ENCODE peak calls at places on chromosomes 11 and 22, in six cellular contexts. A is prostate gland; W is A549; V is effector memory CD4-positive, alpha-beta T cell; R is ovary; C is neural progenitor cell. I is an unnamed sample.

GRCh38 chr11:1382831-1383607 is 6.7 kb upstream of the BRSK2 start:
- DNase-seq in W (peak; percentile 90), V (peak; percentile 71), A (peak; percentile 69), C (peak; percentile 81), R (peak; percentile 79), I (peak; percentile 89)

GRCh38 chr22:48719978-48720661 is 1107.6 kb downstream of the BRD1 start:
- DNase-seq in A (no peak), C (peak; percentile 31), R (no peak), W (peak; percentile 10), V (no peak), I (no peak)

GRCh38 chr22:31036671-31037550 is 44.2 kb upstream of the SMTN start:
- DNase-seq in R (peak; percentile 31), V (no peak), C (no peak), W (no peak), A (no peak), I (no peak)

GRCh38 chr22:21446128-21446826 is 20.9 kb upstream of the TMEM191C start:
- DNase-seq in C (peak; percentile 1), A (peak; percentile 3), V (no peak), W (no peak), R (no peak), I (peak; percentile 13)

GRCh38 chr11:123197711-123198110 is 2.7 kb upstream of the CLMP start:
- DNase-seq in W (no peak), A (no peak), C (no peak), V (no peak), R (no peak), I (no peak)

GRCh38 chr11:27108809-27109208 is 68.2 kb downstream of the BBOX1 start:
- DNase-seq in A (no peak), V (no peak), W (no peak), R (no peak), C (no peak), I (no peak)

GRCh38 chr11:78080818-78081495 is 1.3 kb upstream of the NDUFC2 start:
- DNase-seq in V (no peak), R (no peak), C (no peak), W (no peak), A (no peak), I (no peak)

GRCh38 chr11:27239305-27239942 is 123.6 kb downstream of the CCDC34 start:
- DNase-seq in V (no peak), C (no peak), R (no peak), A (no peak), W (no peak), I (no peak)

GRCh38 chr11:65524010-65524746 is 705 bp upstream of the SCYL1 start:
- DNase-seq in W (no peak), R (peak; percentile 74), C (no peak), V (no peak), A (no peak), I (peak; percentile 71)

GRCh38 chr22:48827228-48827810 is 1000.4 kb downstream of the BRD1 start:
- DNase-seq in R (no peak), W (no peak), V (no peak), A (no peak), C (no peak), I (no peak)

GRCh38 chr22:19429950-19430889 is 1.3 kb downstream of the HIRA start:
- DNase-seq in A (no peak), W (no peak), V (peak; percentile 26), C (peak; percentile 27), R (no peak), I (peak; percentile 25)

GRCh38 chr11:130155106-130155505 is 4.5 kb upstream of the ST14 start:
- DNase-seq in A (no peak), W (no peak), V (no peak), R (no peak), C (no peak), I (no peak)

GRCh38 chr11:68031136-68031459 is 617 bp downstream of the NDUFS8 start:
- DNase-seq in A (no peak), V (no peak), W (no peak), C (no peak), R (no peak), I (no peak)

GRCh38 chr11:5679811-5680210 is 5.1 kb downstream of the TRIM5 start:
- DNase-seq in A (no peak), R (no peak), C (no peak), V (no peak), W (no peak), I (no peak)

GRCh38 chr11:76808158-76808557 is 25.0 kb downstream of the TSKU start:
- DNase-seq in R (no peak), W (no peak), V (no peak), C (peak; percentile 48), A (no peak), I (no peak)

DNA sequence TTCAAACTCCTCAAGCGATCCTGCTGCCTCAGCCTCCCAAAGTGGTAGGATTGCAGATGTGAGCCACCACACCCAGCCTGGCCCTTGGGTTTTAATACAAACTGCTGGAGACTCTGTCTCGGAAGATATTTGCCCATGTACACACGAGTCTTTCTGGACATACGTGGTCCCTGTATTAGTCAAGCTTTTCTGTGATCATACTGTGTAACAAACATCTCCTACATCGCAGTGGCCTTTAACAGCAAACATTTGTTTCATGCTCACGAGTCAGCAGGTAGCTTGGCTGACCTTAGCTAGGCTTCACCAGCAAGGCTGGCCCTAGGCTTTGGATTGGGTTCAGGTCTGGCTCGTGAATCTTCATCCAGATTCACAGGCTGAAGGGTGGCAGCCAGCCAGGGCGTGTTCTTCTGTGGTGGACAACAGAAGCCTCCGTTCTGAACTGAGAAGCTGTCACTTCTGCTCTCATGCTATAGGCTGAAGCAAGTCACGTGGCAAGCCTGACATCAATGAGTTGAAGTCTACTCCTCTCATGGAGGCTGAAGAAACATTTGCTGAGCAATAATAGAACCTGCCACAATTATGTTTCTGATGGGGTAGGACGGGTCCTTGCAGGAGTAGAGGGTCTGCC is 8.8 kb downstream of the KIAA1671 start:
- DNase-seq in A (no peak), W (no peak), R (no peak), C (no peak), V (no peak), I (no peak)
- H3K4me1 ChIP-seq in A (no peaks in the 10 kb centered on the region), W (peaks cover 7% of the 10 kb centered on the region), R (peaks cover 4% of the 10 kb centered on the region), C (peaks cover 7% of the 10 kb centered on the region), V (no peaks in the 10 kb centered on the region), I (peaks cover 8% of the 10 kb centered on the region)

GRCh38 chr11:126358763-126359160 is 3.3 kb downstream of the ST3GAL4 start:
- DNase-seq in R (peak; percentile 35), A (no peak), W (no peak), V (no peak), C (no peak), I (no peak)

GRCh38 chr11:126359431-126360048 is 4.1 kb downstream of the ST3GAL4 start:
- DNase-seq in A (peak; percentile 16), W (no peak), R (peak; percentile 95), C (no peak), V (no peak), I (peak; percentile 28)

GRCh38 chr11:126361400-126361799 is 5.9 kb downstream of the ST3GAL4 start:
- DNase-seq in V (no peak), C (no peak), A (no peak), R (peak; percentile 27), W (no peak), I (no peak)

GRCh38 chr11:126357969-126358762 is 2.7 kb downstream of the ST3GAL4 start:
- DNase-seq in W (no peak), A (no peak), V (no peak), R (peak; percentile 73), C (no peak), I (peak; percentile 56)

DNA sequence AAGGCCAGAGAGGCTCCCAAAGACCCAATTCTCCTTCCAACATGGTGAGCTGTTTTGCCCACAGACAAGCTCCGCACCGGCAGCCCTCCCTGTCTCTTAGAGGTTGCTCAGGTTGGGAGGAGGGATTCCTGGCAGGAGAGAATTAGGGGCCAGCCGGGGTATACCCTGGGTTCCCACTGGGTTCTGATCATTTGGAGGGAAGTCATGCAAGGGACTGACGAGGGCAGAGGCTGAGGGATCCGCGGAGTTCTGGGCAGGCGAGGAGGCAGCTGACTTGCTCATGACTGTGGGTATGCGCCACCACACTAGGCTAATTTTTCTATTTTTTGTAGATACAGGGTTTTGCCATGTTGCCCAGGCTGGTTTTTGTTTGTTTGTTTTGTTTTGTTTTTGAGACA is 4.6 kb downstream of the ST3GAL4 start:
- DNase-seq in R (no peak), W (no peak), A (no peak), C (no peak), V (no peak), I (no peak)
- H3K4me1 ChIP-seq in R (peaks cover 39% of the 10 kb centered on the region), W (peaks cover 17% of the 10 kb centered on the region), A (no peaks in the 10 kb centered on the region), C (peaks cover 32% of the 10 kb centered on the region), V (peaks cover 6% of the 10 kb centered on the region), I (no peaks in the 10 kb centered on the region)

DNA sequence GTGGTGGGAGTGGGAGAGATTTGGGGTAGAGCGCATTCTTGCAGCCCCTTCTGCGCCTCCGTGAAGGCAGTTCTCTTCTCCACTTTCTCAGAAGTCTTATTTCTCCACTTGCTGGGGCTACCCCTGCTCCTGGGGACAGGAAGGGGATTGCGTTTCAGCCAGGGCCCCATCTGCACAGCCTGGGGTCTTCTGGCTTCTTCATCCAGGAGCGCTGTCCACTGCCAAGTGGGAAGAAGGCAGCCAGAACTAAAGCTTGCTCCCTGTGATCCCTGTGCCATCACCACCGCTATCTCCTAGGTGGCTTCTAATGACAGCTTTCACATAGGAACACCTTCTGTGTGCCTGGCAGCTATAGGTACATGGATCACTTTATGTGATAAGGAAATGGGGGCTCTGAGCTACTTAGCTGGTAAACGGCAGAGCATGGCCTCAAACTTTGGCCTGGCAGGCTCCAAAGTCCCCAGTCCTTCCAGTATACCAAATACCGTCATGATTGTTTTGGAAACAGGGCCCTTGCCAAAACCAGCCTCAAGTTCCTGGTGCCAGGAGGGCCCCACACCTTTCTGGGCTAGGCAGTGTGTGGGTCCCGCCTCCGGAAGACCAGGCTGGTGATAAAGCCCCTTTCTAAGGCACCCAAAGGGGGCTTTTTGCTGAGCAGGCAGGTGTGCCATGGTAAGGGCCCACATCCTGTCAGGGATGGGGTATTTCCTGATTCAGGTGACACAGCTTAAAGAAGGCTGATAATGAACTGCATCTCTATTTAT is 60.4 kb upstream of the PAX6 start:
- DNase-seq in V (no peak), R (no peak), W (no peak), C (no peak), A (no peak), I (no peak)
- H3K4me1 ChIP-seq in V (no peaks in the 10 kb centered on the region), R (no peaks in the 10 kb centered on the region), W (no peaks in the 10 kb centered on the region), C (peaks cover 45% of the 10 kb centered on the region), A (no peaks in the 10 kb centered on the region), I (no peaks in the 10 kb centered on the region)

GRCh38 chr11:75144716-75145014 is 6.2 kb upstream of the SLCO2B1 start:
- DNase-seq in W (no peak), V (no peak), R (no peak), C (no peak), A (no peak), I (no peak)
- H3K4me1 ChIP-seq in W (peaks cover 11% of the 10 kb centered on the region), V (peaks cover 22% of the 10 kb centered on the region), R (no peaks in the 10 kb centered on the region), C (no peaks in the 10 kb centered on the region), A (no peaks in the 10 kb centered on the region), I (no peaks in the 10 kb centered on the region)

I was measured in pancreas.